ENCODE peak calls at places on chromosomes 3 and 15, in eight cellular contexts. J, V, P, H, R, Q, U and G are unnamed samples.

GRCh38 chr3:129934234-129935123 is 40.0 kb upstream of the TRH start:
- DNase-seq in R (peak), Q (no peak), V (peak), H (no peak), P (no peak), U (no peak), J (no peak), G (no peak)

GRCh38 chr3:28678083-28678482 is 329.5 kb upstream of the AZI2 start:
- DNase-seq in P (no peak), Q (no peak), U (no peak), R (no peak), J (no peak), H (no peak), V (no peak), G (no peak)

GRCh38 chr3:10950476-10951294 is 41.9 kb upstream of the SLC6A1 start:
- DNase-seq in P (peak), V (peak), U (no peak), H (no peak), Q (no peak), J (no peak), R (no peak), G (no peak)

GRCh38 chr3:20563236-20563635 is 377.2 kb upstream of the SGO1 start:
- DNase-seq in P (no peak), J (no peak), H (no peak), R (no peak), U (no peak), V (no peak), Q (no peak), G (no peak)

GRCh38 chr3:115100172-115100571 is 46.9 kb downstream of the ZBTB20 start:
- DNase-seq in Q (no peak), U (no peak), R (no peak), P (peak), J (no peak), H (peak), V (peak), G (no peak)

GRCh38 chr3:47250309-47251060 is 32.1 kb downstream of the KIF9 start:
- DNase-seq in V (peak), J (no peak), H (no peak), Q (no peak), P (no peak), U (no peak), R (no peak), G (no peak)

GRCh38 chr3:113231827-113232253 is 20.5 kb downstream of the BOC start:
- DNase-seq in V (no peak), H (no peak), J (no peak), U (no peak), R (no peak), Q (no peak), P (peak), G (no peak)

GRCh38 chr3:151290673-151291072 is 12.3 kb upstream of the P2RY14 start:
- DNase-seq in R (no peak), Q (no peak), U (no peak), J (no peak), V (no peak), H (no peak), P (peak), G (no peak)

GRCh38 chr3:4752201-4753072 is 226.8 kb upstream of the BHLHE40 start:
- DNase-seq in V (no peak), H (no peak), J (no peak), P (no peak), U (no peak), Q (no peak), R (no peak), G (no peak)

GRCh38 chr3:126111566-126112475 is 27.9 kb upstream of the SLC41A3 start:
- DNase-seq in Q (peak), P (no peak), H (no peak), R (peak), V (no peak), U (no peak), J (peak), G (no peak)

GRCh38 chr3:11078826-11079520 is 75.3 kb upstream of the HRH1 start:
- DNase-seq in R (no peak), H (no peak), U (no peak), J (no peak), P (no peak), V (no peak), Q (no peak), G (no peak)

GRCh38 chr3:163490119-163490518 is 1588.2 kb downstream of the SI start:
- DNase-seq in U (no peak), P (peak), H (no peak), J (no peak), R (no peak), Q (no peak), V (no peak), G (peak)

GRCh38 chr3:101381809-101382208 is 61.4 kb upstream of the IMPG2 start:
- DNase-seq in Q (no peak), V (no peak), U (no peak), P (peak), J (no peak), R (no peak), H (no peak), G (no peak)

GRCh38 chr15:30885814-30886213 is 17.9 kb upstream of the FAN1 start:
- DNase-seq in H (no peak), J (no peak), Q (no peak), U (no peak), V (no peak), P (no peak), R (no peak), G (no peak)

GRCh38 chr3:169171739-169172138 is 491.8 kb downstream of the MECOM start:
- DNase-seq in V (no peak), R (no peak), P (no peak), U (no peak), H (no peak), J (no peak), Q (no peak), G (no peak)

GRCh38 chr3:148955544-148956346 is 35.6 kb upstream of the GYG1 start:
- DNase-seq in P (peak), U (no peak), V (peak), J (no peak), H (no peak), Q (no peak), R (no peak), G (no peak)

GRCh38 chr3:110027446-110027845 is 690.1 kb upstream of the DPPA4 start:
- DNase-seq in R (no peak), P (peak), V (no peak), H (no peak), J (no peak), Q (no peak), U (no peak), G (no peak)

GRCh38 chr3:52047295-52047960 is 8.9 kb downstream of the DUSP7 start:
- DNase-seq in V (peak), H (no peak), Q (peak), U (no peak), J (no peak), R (no peak), P (no peak), G (no peak)

GRCh38 chr3:98521897-98522537 is 685 bp downstream of the CLDND1 start:
- DNase-seq in Q (no peak), P (peak), V (peak), R (no peak), J (no peak), H (peak), U (peak), G (peak)

GRCh38 chr3:56025316-56025715 is 443.0 kb downstream of the ERC2 start:
- DNase-seq in J (no peak), U (no peak), R (no peak), H (no peak), P (no peak), V (no peak), Q (no peak), G (no peak)

GRCh38 chr3:55511895-55512585 is 24.9 kb upstream of the WNT5A start:
- DNase-seq in U (no peak), H (no peak), J (no peak), R (no peak), Q (no peak), P (no peak), V (no peak), G (no peak)

GRCh38 chr3:52775877-52776276 is 1.5 kb upstream of the ITIH1 start:
- DNase-seq in V (no peak), U (no peak), Q (peak), J (peak), P (no peak), H (no peak), R (no peak), G (no peak)

GRCh38 chr3:61889259-61889658 is 327.9 kb downstream of the PTPRG start:
- DNase-seq in H (no peak), U (no peak), J (no peak), P (no peak), Q (no peak), V (no peak), R (no peak), G (no peak)

GRCh38 chr15:95605098-95605497 is 725.4 kb upstream of the NR2F2 start:
- DNase-seq in U (no peak), J (no peak), V (no peak), P (no peak), R (no peak), Q (no peak), H (no peak), G (no peak)

GRCh38 chr3:39208463-39209055 is 16.2 kb upstream of the XIRP1 start:
- DNase-seq in R (no peak), V (peak), H (no peak), P (peak), U (no peak), Q (peak), J (no peak), G (no peak)

GRCh38 chr3:15797600-15798303 is at the start of gene ANKRD28:
- DNase-seq in R (no peak), V (peak), J (no peak), Q (no peak), H (no peak), U (no peak), P (peak), G (no peak)

GRCh38 chr3:26712211-26713026 is 89.8 kb downstream of the LRRC3B start:
- DNase-seq in U (no peak), Q (no peak), J (no peak), R (no peak), V (no peak), P (peak), H (no peak), G (no peak)

GRCh38 chr15:77044228-77045042 is 26.5 kb downstream of the TSPAN3 start:
- DNase-seq in R (no peak), V (peak), U (no peak), J (no peak), H (no peak), P (no peak), Q (no peak), G (no peak)

GRCh38 chr3:6180171-6180570 is 680.7 kb upstream of the GRM7 start:
- DNase-seq in R (no peak), Q (no peak), V (no peak), J (no peak), H (no peak), U (no peak), P (no peak), G (no peak)

GRCh38 chr15:62847900-62848489 is 194.6 kb upstream of the TPM1 start:
- DNase-seq in V (peak), R (no peak), H (peak), P (peak), U (no peak), J (no peak), Q (peak), G (no peak)

GRCh38 chr3:176961916-176962315 is 235.4 kb downstream of the TBL1XR1 start:
- DNase-seq in U (no peak), V (no peak), H (no peak), P (no peak), J (no peak), Q (no peak), R (no peak), G (no peak)

GRCh38 chr3:86147119-86147518 is 843.8 kb downstream of the VGLL3 start:
- DNase-seq in J (no peak), Q (no peak), H (no peak), V (no peak), R (no peak), P (no peak), U (no peak), G (no peak)

GRCh38 chr3:69738291-69738690 is 973 bp upstream of the MITF start:
- DNase-seq in U (no peak), H (no peak), Q (no peak), R (no peak), J (no peak), V (no peak), P (no peak), G (no peak)

GRCh38 chr3:116281313-116282143 is 163.8 kb downstream of the LSAMP start:
- DNase-seq in P (no peak), Q (no peak), U (no peak), J (no peak), R (no peak), H (no peak), V (no peak), G (no peak)

GRCh38 chr3:50572158-50572557 is 2.8 kb downstream of the HEMK1 start:
- DNase-seq in H (peak), V (peak), U (peak), R (peak), P (peak), Q (peak), J (peak), G (peak)

GRCh38 chr3:38549082-38549481 is 52.9 kb downstream of the EXOG start:
- DNase-seq in R (no peak), Q (no peak), J (peak), P (no peak), V (no peak), U (no peak), H (no peak), G (no peak)

GRCh38 chr3:62445267-62445666 is 71.9 kb upstream of the FEZF2 start:
- DNase-seq in P (peak), H (no peak), Q (no peak), R (no peak), J (no peak), U (no peak), V (no peak), G (no peak)

GRCh38 chr15:81948751-81949150 is 97.1 kb downstream of the MEX3B start:
- DNase-seq in J (no peak), U (no peak), Q (no peak), R (no peak), H (no peak), V (no peak), P (peak), G (no peak)

GRCh38 chr15:90955911-90956310 is 1.2 kb downstream of the RCCD1 start:
- DNase-seq in H (no peak), R (no peak), U (no peak), Q (no peak), P (no peak), J (no peak), V (no peak), G (no peak)